ENCODE peak calls at places on chromosomes 12 and 14, in eight cellular contexts. One of them, this sample, is unnamed.

GRCh38 chr12:126554599-126554998 is 1489.4 kb downstream of the AACS start:
- DNase-seq in transverse colon: no peak
- DNase-seq in A549: no peak
- DNase-seq in ovary: no peak
- DNase-seq in sigmoid colon: no peak
- DNase-seq in esophagus muscularis mucosa: no peak
- DNase-seq in upper lobe of left lung: no peak
- DNase-seq in H54: no peak
- DNase-seq in this sample: no peak

GRCh38 chr12:117227000-117227653 is 36.9 kb upstream of the FBXO21 start:
- DNase-seq in upper lobe of left lung: no peak
- DNase-seq in transverse colon: no peak
- DNase-seq in sigmoid colon: no peak
- DNase-seq in ovary: no peak
- DNase-seq in H54: no peak
- DNase-seq in esophagus muscularis mucosa: no peak
- DNase-seq in A549: no peak
- DNase-seq in this sample: no peak

GRCh38 chr12:6092784-6093722 is 31.4 kb downstream of the VWF start:
- DNase-seq in A549: peak
- DNase-seq in sigmoid colon: peak
- DNase-seq in H54: peak
- DNase-seq in ovary: no peak
- DNase-seq in esophagus muscularis mucosa: no peak
- DNase-seq in upper lobe of left lung: peak
- DNase-seq in transverse colon: peak
- DNase-seq in this sample: no peak

GRCh38 chr14:75610839-75611238 is 32.4 kb downstream of the FLVCR2 start:
- DNase-seq in upper lobe of left lung: peak
- DNase-seq in transverse colon: no peak
- DNase-seq in sigmoid colon: no peak
- DNase-seq in ovary: no peak
- DNase-seq in A549: no peak
- DNase-seq in esophagus muscularis mucosa: no peak
- DNase-seq in H54: no peak
- DNase-seq in this sample: no peak

GRCh38 chr12:89707992-89708792 is 446 bp downstream of the ATP2B1 start:
- DNase-seq in transverse colon: peak
- DNase-seq in ovary: peak
- DNase-seq in sigmoid colon: peak
- DNase-seq in esophagus muscularis mucosa: no peak
- DNase-seq in upper lobe of left lung: peak
- DNase-seq in A549: peak
- DNase-seq in H54: no peak
- DNase-seq in this sample: peak

GRCh38 chr12:118780939-118781338 is 200.4 kb upstream of the SRRM4 start:
- DNase-seq in ovary: no peak
- DNase-seq in upper lobe of left lung: no peak
- DNase-seq in sigmoid colon: no peak
- DNase-seq in esophagus muscularis mucosa: peak
- DNase-seq in A549: no peak
- DNase-seq in H54: no peak
- DNase-seq in transverse colon: no peak
- DNase-seq in this sample: no peak

GRCh38 chr14:51575225-51576111 is 76.2 kb upstream of the FRMD6 start:
- DNase-seq in A549: no peak
- DNase-seq in H54: no peak
- DNase-seq in upper lobe of left lung: no peak
- DNase-seq in ovary: no peak
- DNase-seq in esophagus muscularis mucosa: no peak
- DNase-seq in sigmoid colon: no peak
- DNase-seq in transverse colon: no peak
- DNase-seq in this sample: no peak

GRCh38 chr14:50619569-50620141 is 48.5 kb downstream of the SAV1 start:
- DNase-seq in sigmoid colon: no peak
- DNase-seq in transverse colon: no peak
- DNase-seq in esophagus muscularis mucosa: no peak
- DNase-seq in ovary: no peak
- DNase-seq in upper lobe of left lung: no peak
- DNase-seq in A549: peak
- DNase-seq in H54: peak
- DNase-seq in this sample: peak

GRCh38 chr14:46384611-46385010 is 267.0 kb downstream of the RPL10L start:
- DNase-seq in A549: no peak
- DNase-seq in esophagus muscularis mucosa: no peak
- DNase-seq in sigmoid colon: no peak
- DNase-seq in H54: no peak
- DNase-seq in ovary: no peak
- DNase-seq in upper lobe of left lung: no peak
- DNase-seq in transverse colon: no peak
- DNase-seq in this sample: no peak

GRCh38 chr12:78864483-78865296 is at the start of gene SYT1:
- DNase-seq in esophagus muscularis mucosa: no peak
- DNase-seq in ovary: peak
- DNase-seq in sigmoid colon: peak
- DNase-seq in upper lobe of left lung: no peak
- DNase-seq in A549: peak
- DNase-seq in transverse colon: peak
- DNase-seq in H54: peak
- DNase-seq in this sample: no peak
- TF ChIP-seq POLR2A in esophagus muscularis mucosa: no peak
- TF ChIP-seq POLR2A in ovary: no peak
- TF ChIP-seq POLR2A in sigmoid colon: no peak
- TF ChIP-seq POLR2A in upper lobe of left lung: no peak
- TF ChIP-seq POLR2A in A549: peak
- TF ChIP-seq POLR2A in transverse colon: no peak
- TF ChIP-seq POLR2A in H54: peak
- TF ChIP-seq POLR2A in this sample: no peak

DNA sequence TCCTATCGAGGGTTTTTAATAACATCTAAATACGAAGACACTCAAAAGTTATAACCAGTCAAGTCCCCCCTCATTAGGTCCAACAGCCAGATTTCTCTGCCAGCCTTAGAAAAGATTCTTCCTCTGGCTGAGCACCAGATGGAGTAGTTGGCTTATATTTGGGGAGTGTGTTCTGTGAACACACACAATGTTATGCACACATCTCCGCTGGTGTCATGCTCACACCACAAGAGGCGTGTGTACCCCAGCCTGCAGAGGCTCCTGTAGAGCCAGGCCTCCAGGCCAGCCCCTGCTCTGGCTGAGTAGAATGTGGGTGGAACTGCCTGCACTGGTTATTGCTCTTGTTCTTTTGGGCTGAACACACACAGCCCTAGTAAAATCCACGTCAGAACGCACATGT is 64.0 kb downstream of the PIWIL1 start:
- DNase-seq in A549: peak
- DNase-seq in upper lobe of left lung: no peak
- DNase-seq in H54: no peak
- DNase-seq in ovary: no peak
- DNase-seq in sigmoid colon: no peak
- DNase-seq in esophagus muscularis mucosa: no peak
- DNase-seq in transverse colon: no peak
- DNase-seq in this sample: no peak
- TF ChIP-seq POLR2A in A549: no peak
- TF ChIP-seq POLR2A in upper lobe of left lung: no peak
- TF ChIP-seq POLR2A in H54: no peak
- TF ChIP-seq POLR2A in ovary: no peak
- TF ChIP-seq POLR2A in sigmoid colon: no peak
- TF ChIP-seq POLR2A in esophagus muscularis mucosa: no peak
- TF ChIP-seq POLR2A in transverse colon: no peak
- TF ChIP-seq POLR2A in this sample: no peak

DNA sequence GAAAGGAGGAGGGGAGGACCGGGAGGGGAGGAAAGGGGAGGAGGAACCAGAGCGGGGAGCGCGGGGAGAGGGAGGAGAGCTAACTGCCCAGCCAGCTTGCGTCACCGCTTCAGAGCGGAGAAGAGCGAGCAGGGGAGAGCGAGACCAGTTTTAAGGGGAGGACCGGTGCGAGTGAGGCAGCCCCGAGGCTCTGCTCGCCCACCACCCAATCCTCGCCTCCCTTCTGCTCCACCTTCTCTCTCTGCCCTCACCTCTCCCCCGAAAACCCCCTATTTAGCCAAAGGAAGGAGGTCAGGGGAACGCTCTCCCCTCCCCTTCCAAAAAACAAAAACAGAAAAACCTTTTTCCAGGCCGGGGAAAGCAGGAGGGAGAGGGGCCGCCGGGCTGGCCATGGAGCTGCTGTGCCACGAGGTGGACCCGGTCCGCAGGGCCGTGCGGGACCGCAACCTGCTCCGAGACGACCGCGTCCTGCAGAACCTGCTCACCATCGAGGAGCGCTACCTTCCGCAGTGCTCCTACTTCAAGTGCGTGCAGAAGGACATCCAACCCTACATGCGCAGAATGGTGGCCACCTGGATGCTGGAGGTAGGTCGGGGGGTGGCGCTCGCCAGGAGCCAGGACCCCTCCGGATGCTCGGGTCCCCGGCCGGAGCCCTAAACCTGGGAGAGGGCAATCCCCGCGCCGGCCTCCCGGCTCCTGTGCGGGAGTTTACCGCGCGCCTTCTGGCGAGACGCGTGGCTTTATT is at the start of gene CCND2:
- DNase-seq in H54: peak
- DNase-seq in ovary: peak
- DNase-seq in esophagus muscularis mucosa: peak
- DNase-seq in A549: peak
- DNase-seq in transverse colon: peak
- DNase-seq in upper lobe of left lung: peak
- DNase-seq in sigmoid colon: peak
- DNase-seq in this sample: peak
- TF ChIP-seq POLR2A in H54: no peak
- TF ChIP-seq POLR2A in ovary: peak
- TF ChIP-seq POLR2A in esophagus muscularis mucosa: peak
- TF ChIP-seq POLR2A in A549: no peak
- TF ChIP-seq POLR2A in transverse colon: peak
- TF ChIP-seq POLR2A in upper lobe of left lung: peak
- TF ChIP-seq POLR2A in sigmoid colon: peak
- TF ChIP-seq POLR2A in this sample: peak

DNA sequence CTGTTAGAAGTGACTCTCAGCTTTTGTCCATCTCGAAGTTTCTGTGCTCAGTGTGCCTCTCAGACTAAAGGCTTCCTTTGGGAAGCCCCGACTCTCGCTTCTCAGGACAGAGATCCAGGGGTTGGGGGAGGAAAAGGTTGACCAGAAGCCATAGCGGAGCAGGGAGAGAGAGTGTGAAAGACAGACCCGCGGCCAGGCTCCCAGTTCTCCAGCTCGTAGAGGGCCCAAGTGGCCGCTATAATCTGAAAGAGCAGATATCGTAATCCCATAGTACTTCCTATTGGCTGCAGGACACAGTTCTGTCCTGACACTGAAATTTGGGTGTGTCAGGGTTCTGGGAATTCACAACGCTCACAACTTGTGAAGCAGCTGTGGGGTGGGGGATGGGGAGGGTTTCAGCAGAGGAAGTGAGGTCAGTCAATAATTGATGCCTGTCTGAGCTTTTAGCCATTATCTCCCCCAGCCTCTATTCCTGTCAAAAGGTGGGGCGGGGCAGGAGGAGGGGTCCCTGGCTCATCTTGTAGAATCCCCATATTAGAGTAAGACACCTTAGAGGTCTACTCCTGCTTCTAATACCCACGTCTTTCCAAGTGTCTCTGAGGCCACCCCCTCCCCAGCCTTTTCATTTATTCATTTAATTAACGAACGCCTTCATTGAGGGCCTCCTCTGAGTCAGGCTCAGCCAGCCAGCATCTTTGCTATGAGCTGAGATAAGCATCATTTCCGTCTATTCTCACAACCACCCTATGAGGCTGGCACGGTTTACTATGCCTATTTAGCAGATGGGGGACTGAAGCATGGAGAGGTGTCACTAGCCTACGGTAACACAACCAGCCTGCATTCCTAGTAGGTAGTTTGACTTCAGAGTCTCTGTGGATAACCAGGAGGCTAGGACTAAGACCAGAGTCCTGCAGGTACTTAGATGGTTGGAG is 1.5 kb upstream of the ACVRL1 start:
- DNase-seq in upper lobe of left lung: peak
- DNase-seq in sigmoid colon: peak
- DNase-seq in transverse colon: peak
- DNase-seq in ovary: no peak
- DNase-seq in H54: no peak
- DNase-seq in A549: no peak
- DNase-seq in esophagus muscularis mucosa: no peak
- DNase-seq in this sample: peak
- TF ChIP-seq POLR2A in upper lobe of left lung: peak
- TF ChIP-seq POLR2A in sigmoid colon: no peak
- TF ChIP-seq POLR2A in transverse colon: no peak
- TF ChIP-seq POLR2A in ovary: no peak
- TF ChIP-seq POLR2A in H54: no peak
- TF ChIP-seq POLR2A in A549: no peak
- TF ChIP-seq POLR2A in esophagus muscularis mucosa: no peak
- TF ChIP-seq POLR2A in this sample: no peak

DNA sequence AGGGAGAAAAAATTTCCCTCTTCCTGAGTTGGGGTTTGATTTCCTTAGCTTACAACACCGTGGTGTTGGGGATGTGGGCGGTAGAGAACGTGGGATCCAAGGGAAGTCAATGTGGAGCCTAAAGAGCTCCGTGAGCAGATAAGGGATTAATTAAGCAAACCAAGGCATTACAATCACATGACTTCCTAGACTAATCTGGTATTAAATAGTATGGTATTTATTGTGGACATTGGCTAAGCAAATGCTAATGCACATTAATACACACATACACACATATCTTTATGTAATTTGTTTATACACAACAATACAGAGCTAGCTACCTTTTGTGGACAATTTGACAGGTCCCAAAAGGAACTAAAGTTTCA is 791 bp upstream of the RNF41 start:
- DNase-seq in ovary: no peak
- DNase-seq in A549: no peak
- DNase-seq in upper lobe of left lung: no peak
- DNase-seq in esophagus muscularis mucosa: no peak
- DNase-seq in H54: no peak
- DNase-seq in sigmoid colon: no peak
- DNase-seq in transverse colon: no peak
- DNase-seq in this sample: no peak
- TF ChIP-seq POLR2A in ovary: no peak
- TF ChIP-seq POLR2A in A549: no peak
- TF ChIP-seq POLR2A in upper lobe of left lung: no peak
- TF ChIP-seq POLR2A in esophagus muscularis mucosa: no peak
- TF ChIP-seq POLR2A in H54: no peak
- TF ChIP-seq POLR2A in sigmoid colon: no peak
- TF ChIP-seq POLR2A in transverse colon: no peak
- TF ChIP-seq POLR2A in this sample: no peak

This sample was measured in erythroblast.